ENCODE peak calls at places on chromosomes 3 and 15, in seven cellular contexts. D is HFFc6, A is fibroblast of the aortic adventitia, W is fibroblast of mammary gland, P is B cell, U is progenitor cell of endocrine pancreas, K is activated B cell treated with CpG ODN at 0.5 μM for 24 hours. J is an unnamed sample.

GRCh38 chr3:72232777-72233176 is 447.8 kb upstream of the PROK2 start:
- DNase-seq in A (no peak), K (no peak), U (no peak), D (no peak), W (no peak), P (no peak), J (peak)

GRCh38 chr3:78077842-78078241 is 1037.9 kb downstream of the ROBO2 start:
- DNase-seq in P (no peak), W (no peak), K (no peak), U (no peak), D (no peak), A (no peak), J (no peak)

GRCh38 chr15:96243701-96244100 is 86.8 kb upstream of the NR2F2 start:
- DNase-seq in K (no peak), D (no peak), A (no peak), U (no peak), P (no peak), W (peak), J (no peak)

GRCh38 chr3:171458056-171458856 is 1.9 kb downstream of the TNIK start:
- DNase-seq in P (peak), A (peak), K (no peak), D (no peak), U (no peak), W (no peak), J (no peak)

GRCh38 chr3:21436846-21437245 is 314.2 kb downstream of the ZNF385D start:
- DNase-seq in A (no peak), W (no peak), U (no peak), D (no peak), K (no peak), P (no peak), J (no peak)

GRCh38 chr3:96467639-96468038 is 346.8 kb upstream of the EPHA6 start:
- DNase-seq in W (no peak), D (no peak), A (no peak), P (no peak), U (no peak), K (no peak), J (no peak)

GRCh38 chr3:51684971-51685751 is 14.1 kb downstream of the TEX264 start:
- DNase-seq in P (no peak), A (no peak), U (no peak), W (no peak), K (no peak), D (no peak), J (no peak)

GRCh38 chr3:13010770-13011169 is 62.5 kb downstream of the IQSEC1 start:
- DNase-seq in D (no peak), P (no peak), K (no peak), U (no peak), W (no peak), A (no peak), J (no peak)

GRCh38 chr3:46902188-46902631 is 24.7 kb downstream of the PTH1R start:
- DNase-seq in A (no peak), U (no peak), P (no peak), D (no peak), W (no peak), K (no peak), J (no peak)

GRCh38 chr3:43155464-43156121 is 49.7 kb upstream of the POMGNT2 start:
- DNase-seq in P (no peak), U (peak), D (peak), W (peak), K (no peak), A (peak), J (no peak)

GRCh38 chr3:140103166-140103565 is 168.2 kb downstream of the CLSTN2 start:
- DNase-seq in A (no peak), K (no peak), D (no peak), P (no peak), W (no peak), U (no peak), J (no peak)

GRCh38 chr3:31567036-31567435 is 34.3 kb downstream of the STT3B start:
- DNase-seq in A (no peak), U (no peak), W (peak), K (no peak), D (peak), P (no peak), J (no peak)

GRCh38 chr15:54594115-54594514 is 602.6 kb downstream of the RSL24D1 start:
- DNase-seq in D (no peak), U (no peak), A (no peak), W (no peak), K (no peak), P (no peak), J (no peak)

GRCh38 chr3:12557472-12558105 is 702 bp downstream of the MKRN2 start:
- DNase-seq in W (peak), D (peak), U (no peak), K (no peak), A (peak), P (no peak), J (no peak)

GRCh38 chr3:187986514-187986934 is 167.4 kb upstream of the LPP start:
- DNase-seq in K (no peak), U (no peak), P (no peak), A (peak), W (peak), D (peak), J (peak)

GRCh38 chr3:22988566-22988965 is 214.6 kb upstream of the UBE2E2 start:
- DNase-seq in P (no peak), K (no peak), A (no peak), W (no peak), D (no peak), U (no peak), J (no peak)

GRCh38 chr15:70447511-70447910 is 315.8 kb downstream of the UACA start:
- DNase-seq in U (no peak), K (no peak), D (no peak), A (no peak), P (no peak), W (no peak), J (no peak)

GRCh38 chr3:155704041-155704440 is 40.8 kb downstream of the PLCH1 start:
- DNase-seq in D (no peak), W (no peak), A (no peak), P (no peak), K (no peak), U (no peak), J (peak)

GRCh38 chr3:46908986-46909534 is 31.5 kb downstream of the PTH1R start:
- DNase-seq in A (no peak), P (no peak), K (no peak), W (no peak), U (no peak), D (no peak), J (no peak)

GRCh38 chr3:46996689-46997452 is 17.4 kb downstream of the NBEAL2 start:
- DNase-seq in K (no peak), P (peak), U (no peak), W (no peak), A (no peak), D (no peak), J (no peak)

GRCh38 chr3:169914321-169914720 is 2.9 kb downstream of the SAMD7 start:
- DNase-seq in A (peak), U (no peak), K (no peak), D (peak), W (peak), P (no peak), J (no peak)

GRCh38 chr3:43676440-43676839 is 14.3 kb upstream of the ABHD5 start:
- DNase-seq in W (no peak), U (no peak), D (no peak), K (no peak), A (no peak), P (no peak), J (peak)

GRCh38 chr3:196640501-196640968 is 1.0 kb downstream of the NRROS start:
- DNase-seq in U (no peak), W (no peak), A (no peak), P (no peak), D (no peak), K (no peak), J (peak)

GRCh38 chr15:51576911-51577500 is 45.6 kb downstream of the DMXL2 start:
- DNase-seq in D (no peak), A (peak), K (no peak), U (no peak), P (no peak), W (peak), J (peak)

GRCh38 chr3:6667354-6667753 is 193.6 kb upstream of the GRM7 start:
- DNase-seq in U (no peak), A (no peak), K (no peak), W (no peak), P (no peak), D (no peak), J (no peak)

GRCh38 chr3:129629011-129629410 is 22.5 kb upstream of the PLXND1 start:
- DNase-seq in W (no peak), K (no peak), U (no peak), P (no peak), D (no peak), A (no peak), J (no peak)

GRCh38 chr3:129625071-129625874 is 18.8 kb upstream of the PLXND1 start:
- DNase-seq in K (no peak), P (peak), D (no peak), U (no peak), A (no peak), W (no peak), J (no peak)

GRCh38 chr3:129628169-129628522 is 21.7 kb upstream of the PLXND1 start:
- DNase-seq in U (no peak), K (no peak), P (no peak), D (no peak), A (no peak), W (peak), J (no peak)

GRCh38 chr3:129627350-129628168 is 21.1 kb upstream of the PLXND1 start:
- DNase-seq in K (peak), A (peak), P (peak), U (peak), W (peak), D (peak), J (peak)

GRCh38 chr3:129626744-129627349 is 20.4 kb upstream of the PLXND1 start:
- DNase-seq in D (peak), P (peak), U (peak), W (peak), A (peak), K (peak), J (peak)
- TF ChIP-seq CTCF in D (peak), P (no peak), U (peak), W (no peak), A (peak), K (no peak), J (no peak)

DNA sequence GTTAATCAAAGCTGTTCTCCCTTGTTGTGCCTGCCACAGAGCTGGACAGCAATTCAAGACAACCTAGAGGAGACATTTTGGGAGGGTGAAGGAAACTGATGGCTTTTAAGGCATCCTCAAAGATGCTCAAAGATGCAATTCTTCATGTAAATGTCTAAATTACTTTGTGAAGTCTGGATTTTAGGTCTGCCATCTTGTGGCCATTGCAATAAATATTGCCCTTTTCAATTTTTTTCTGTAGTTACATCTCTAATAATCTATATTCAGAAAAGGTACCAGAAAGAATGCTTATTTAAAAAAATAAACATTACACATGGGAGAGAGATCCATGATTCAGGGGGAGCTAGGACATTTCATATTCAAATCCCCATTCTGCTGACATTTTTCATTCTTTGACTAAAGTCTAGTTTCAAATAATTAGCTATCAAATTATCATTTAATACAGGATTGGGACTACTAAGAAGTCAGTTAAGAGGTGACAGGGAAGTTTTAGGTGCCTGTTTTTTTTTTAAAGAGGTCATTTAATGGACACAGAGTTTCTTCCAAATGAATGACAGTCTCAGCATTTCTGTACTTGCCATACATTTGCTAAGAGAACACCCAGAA is 259.8 kb upstream of the WNT5A start:
- DNase-seq in P (no peak), A (peak), U (no peak), D (no peak), W (peak), K (no peak), J (no peak)
- TF ChIP-seq CTCF in P (peak), A (peak), U (peak), D (peak), W (peak), K (no peak), J (peak)

DNA sequence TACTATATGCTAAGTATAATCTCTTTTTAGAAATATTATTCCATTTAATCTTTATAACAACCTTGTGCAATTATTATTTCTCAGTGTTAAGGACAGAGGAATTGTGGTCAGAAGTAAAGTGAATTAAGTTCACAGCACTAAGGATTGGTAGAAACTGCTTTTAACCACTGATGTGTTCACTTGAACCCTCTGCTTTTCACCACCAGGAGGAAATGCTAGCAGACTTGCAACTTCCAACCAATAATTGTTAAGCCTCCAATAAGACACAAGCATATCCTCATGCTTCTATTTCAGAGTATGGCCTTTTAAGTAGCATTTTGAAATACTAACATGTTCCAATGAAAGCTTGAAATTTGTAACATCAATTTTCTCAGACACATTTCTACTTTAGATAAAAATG is 527.4 kb downstream of the SI start:
- DNase-seq in K (no peak), D (no peak), A (no peak), P (no peak), W (no peak), U (no peak), J (no peak)
- TF ChIP-seq CTCF in K (no peak), D (no peak), A (no peak), P (no peak), W (no peak), U (peak), J (no peak)

GRCh38 chr3:18045296-18045880 is 303.0 kb upstream of the TBC1D5 start:
- DNase-seq in U (no peak), P (no peak), K (no peak), W (no peak), D (no peak), A (no peak), J (no peak)
- TF ChIP-seq CTCF in U (no peak), P (no peak), K (no peak), W (no peak), D (no peak), A (no peak), J (no peak)

GRCh38 chr15:72535911-72536310 is 61.8 kb downstream of the ARIH1 start:
- DNase-seq in U (no peak), D (no peak), P (no peak), K (no peak), W (peak), A (no peak), J (no peak)

GRCh38 chr15:72536506-72536905 is 62.4 kb downstream of the ARIH1 start:
- DNase-seq in D (no peak), U (no peak), K (no peak), A (no peak), W (no peak), P (no peak), J (no peak)

GRCh38 chr15:72538931-72539330 is 64.8 kb downstream of the ARIH1 start:
- DNase-seq in U (no peak), K (no peak), A (no peak), P (no peak), D (no peak), W (no peak), J (no peak)

GRCh38 chr15:72534522-72534921 is 60.4 kb downstream of the ARIH1 start:
- DNase-seq in W (no peak), K (no peak), U (no peak), P (no peak), D (no peak), A (no peak), J (no peak)

DNA sequence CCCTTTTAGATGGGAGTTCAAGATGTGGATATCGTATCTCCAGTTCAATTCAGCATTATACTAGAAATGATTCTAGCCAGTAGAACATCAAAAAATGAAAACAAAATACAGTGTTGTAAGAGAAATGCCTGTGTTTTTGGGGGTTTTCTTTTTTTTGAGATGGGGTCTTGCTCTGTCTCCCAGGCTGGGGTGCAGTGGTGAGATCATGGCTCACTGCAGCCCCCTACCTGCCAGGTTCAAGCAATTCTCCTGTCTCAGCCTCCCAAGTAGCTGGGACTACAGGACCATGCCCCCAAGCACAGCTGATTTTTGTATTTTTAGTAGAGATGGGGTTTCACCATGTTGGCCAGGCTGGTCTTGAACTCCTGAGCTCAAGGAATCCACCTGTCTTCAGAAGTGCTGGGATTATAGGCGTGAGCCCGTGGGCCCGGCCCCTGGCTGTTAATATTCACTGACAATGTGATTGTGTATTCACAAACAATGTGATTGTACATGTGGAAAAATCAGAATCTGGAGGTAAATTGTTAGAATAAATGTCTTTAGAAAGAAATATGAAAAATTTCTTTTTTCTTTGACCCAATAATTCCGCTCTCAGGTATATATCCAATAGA is 59.0 kb downstream of the ARIH1 start:
- DNase-seq in W (no peak), P (no peak), K (no peak), U (no peak), D (no peak), A (no peak), J (no peak)
- TF ChIP-seq CTCF in W (peak), P (peak), K (no peak), U (peak), D (peak), A (peak), J (no peak)

GRCh38 chr3:128949158-128949557 is 44.7 kb downstream of the CFAP92 start:
- DNase-seq in U (no peak), P (no peak), A (no peak), W (no peak), K (no peak), D (no peak), J (no peak)

GRCh38 chr3:128945041-128945877 is 48.6 kb downstream of the CFAP92 start:
- DNase-seq in K (no peak), W (no peak), A (no peak), P (no peak), U (no peak), D (no peak), J (no peak)

GRCh38 chr3:128945878-128946175 is 48.0 kb downstream of the CFAP92 start:
- DNase-seq in P (no peak), A (no peak), K (no peak), D (no peak), U (no peak), W (no peak), J (no peak)

GRCh38 chr3:128946411-128946810 is 47.5 kb downstream of the CFAP92 start:
- DNase-seq in W (peak), A (peak), K (no peak), P (no peak), U (no peak), D (peak), J (no peak)

DNA sequence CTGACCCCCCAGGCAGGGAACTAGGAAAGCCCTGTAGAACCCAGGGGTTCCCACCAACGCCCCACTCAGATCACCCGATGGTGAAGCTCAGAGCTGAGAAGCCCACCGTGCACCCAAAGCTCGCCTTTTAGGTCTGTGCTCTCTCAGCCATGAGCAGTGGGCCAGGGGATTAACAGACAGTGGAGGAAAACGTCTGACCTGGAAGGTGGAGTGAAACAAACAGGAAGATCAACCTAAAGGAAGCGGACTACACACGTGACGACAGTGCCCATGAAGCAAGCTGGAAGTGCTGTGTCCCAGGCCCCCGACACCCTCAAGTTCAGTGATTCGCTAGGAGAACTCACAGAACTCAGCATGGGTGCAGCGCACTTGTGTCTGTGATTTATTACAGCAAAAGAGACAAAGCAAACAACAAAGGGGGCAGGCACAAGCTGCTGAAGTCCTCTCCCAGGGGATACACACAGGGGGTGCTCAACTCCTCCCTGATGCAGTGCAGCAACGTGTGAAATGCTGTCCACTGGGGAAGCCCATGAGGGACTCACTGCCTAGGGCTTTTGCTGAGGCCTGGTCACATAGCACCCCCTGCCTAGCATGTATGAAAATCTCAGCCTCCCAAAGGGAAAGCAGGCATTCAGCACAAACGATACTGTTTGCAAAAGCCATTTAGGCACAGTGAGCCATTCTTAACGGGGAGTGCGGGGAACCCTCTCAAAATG is 43.5 kb downstream of the CFAP92 start:
- DNase-seq in W (peak), K (no peak), D (peak), A (peak), U (no peak), P (no peak), J (no peak)
- TF ChIP-seq CTCF in W (peak), K (no peak), D (peak), A (peak), U (peak), P (no peak), J (no peak)

GRCh38 chr15:93520206-93520605 is 431.2 kb upstream of the RGMA start:
- DNase-seq in A (no peak), U (no peak), W (no peak), K (no peak), P (no peak), D (no peak), J (no peak)
- TF ChIP-seq CTCF in A (no peak), U (no peak), W (no peak), K (no peak), P (no peak), D (no peak), J (no peak)

GRCh38 chr3:141286856-141287255 is 55.2 kb downstream of the PXYLP1 start:
- DNase-seq in P (no peak), W (no peak), D (no peak), K (no peak), A (no peak), U (no peak), J (no peak)
- TF ChIP-seq CTCF in P (no peak), W (no peak), D (no peak), K (no peak), A (no peak), U (no peak), J (no peak)